ENCODE peak calls at places on chromosomes 13 and 19, in eight cellular contexts. K is right atrium auricular region; S is stimulated activated CD4-positive, alpha-beta T cell treated with anti-CD3 and anti-CD28 coated beads, Interleukin-15, amount 100 ng/mL, for 24 hours; N is amniotic stem cell; J is activated CD4-positive, alpha-beta T cell treated with anti-CD3 and anti-CD28 coated beads, Interleukin-2, amount 10 ng/mL, durations not matched to agents 24 days and 14 days; W is fibroblast of the aortic adventitia; Y is activated CD8-positive, alpha-beta memory T cell treated with anti-CD3 and anti-CD28 coated beads for 24 hours; R is GM10248. T is an unnamed sample.

GRCh38 chr19:13794388-13794751 is 873 bp upstream of the ZSWIM4 start:
- DNase-seq in K (peak; percentile 92), S (no peak), N (no peak), J (no peak), W (peak; percentile 94), Y (no peak), R (no peak), T (no peak)

GRCh38 chr19:49983645-49984229 is 22.8 kb upstream of the SIGLEC11 start:
- DNase-seq in K (peak; percentile 65), S (peak; percentile 88), N (no peak), J (peak; percentile 93), W (peak; percentile 54), Y (peak; percentile 92), R (peak; percentile 80), T (no peak)

GRCh38 chr19:15286688-15287355 is 45.5 kb downstream of the BRD4 start:
- DNase-seq in K (no peak), S (no peak), N (no peak), J (no peak), W (no peak), Y (no peak), R (no peak), T (no peak)

GRCh38 chr13:24244802-24245201 is 64.6 kb upstream of the C1QTNF9 start:
- DNase-seq in K (no peak), S (no peak), N (no peak), J (no peak), W (no peak), Y (no peak), R (no peak), T (no peak)

GRCh38 chr19:48918801-48919247 is 14.7 kb upstream of the DHDH start:
- DNase-seq in K (no peak), S (peak; percentile 26), N (no peak), J (peak; percentile 71), W (no peak), Y (no peak), R (no peak), T (no peak)

GRCh38 chr19:43438291-43439162 is 23.8 kb downstream of the TEX101 start:
- DNase-seq in K (peak; percentile 65), S (peak; percentile 27), N (peak; percentile 17), J (peak; percentile 66), W (peak; percentile 97), Y (no peak), R (no peak), T (no peak)

GRCh38 chr19:49422407-49423277 is 599 bp downstream of the PTH2 start:
- DNase-seq in K (no peak), S (peak; percentile 60), N (no peak), J (peak; percentile 93), W (peak; percentile 16), Y (no peak), R (peak; percentile 58), T (no peak)

GRCh38 chr13:99384468-99384867 is 77.3 kb upstream of the GPR183 start:
- DNase-seq in K (peak; percentile 57), S (peak; percentile 56), N (no peak), J (peak; percentile 72), W (no peak), Y (peak; percentile 69), R (no peak), T (no peak)

GRCh38 chr13:75399168-75399878 is 82.6 kb downstream of the TBC1D4 start:
- DNase-seq in K (no peak), S (no peak), N (peak; percentile 43), J (peak; percentile 35), W (no peak), Y (no peak), R (no peak), T (no peak)

GRCh38 chr19:10911579-10912363 is 16.7 kb downstream of the YIPF2 start:
- DNase-seq in K (no peak), S (no peak), N (no peak), J (no peak), W (no peak), Y (no peak), R (no peak), T (no peak)

GRCh38 chr13:31441804-31442487 is 242.2 kb downstream of the B3GLCT start:
- DNase-seq in K (peak; percentile 65), S (no peak), N (no peak), J (no peak), W (no peak), Y (no peak), R (no peak), T (no peak)

T was measured in GM12864.